ENCODE peak calls at places on chromosomes 3 and 15, in five cellular contexts. M, S, D, Q and C are unnamed samples. For H3K27me3, the result is how much of the 10 kb centered on the place peaks cover.

GRCh38 chr15:26771168-26771916 is 1.5 kb downstream of the GABRB3 start:
- DNase-seq in M (no peak), S (no peak), D (no peak), Q (no peak), C (no peak)

GRCh38 chr15:58690703-58691102 is 58.8 kb downstream of the ADAM10 start:
- DNase-seq in M (no peak), S (no peak), D (no peak), Q (no peak), C (no peak)

GRCh38 chr15:69628256-69629093 is 175.9 kb downstream of the RPLP1 start:
- DNase-seq in M (peak), S (no peak), D (no peak), Q (no peak), C (no peak)

GRCh38 chr3:50539887-50540286 is 27.7 kb downstream of the C3orf18 start:
- DNase-seq in M (no peak), S (no peak), D (peak), Q (no peak), C (no peak)

GRCh38 chr3:133474251-133474801 is 74.5 kb downstream of the BFSP2 start:
- DNase-seq in M (peak), S (peak), D (no peak), Q (peak), C (no peak)

GRCh38 chr3:195411831-195412230 is 31.0 kb downstream of the ACAP2 start:
- DNase-seq in M (no peak), S (no peak), D (no peak), Q (peak), C (no peak)

GRCh38 chr3:64878372-64878771 is 190.6 kb upstream of the ADAMTS9 start:
- DNase-seq in M (no peak), S (no peak), D (peak), Q (peak), C (no peak)

GRCh38 chr15:65100427-65100826 is 14.6 kb downstream of the UBAP1L start:
- DNase-seq in M (peak), S (no peak), D (no peak), Q (no peak), C (no peak)

GRCh38 chr3:14118400-14119165 is 6.1 kb downstream of the CHCHD4 start:
- DNase-seq in M (peak), S (no peak), D (peak), Q (peak), C (no peak)
- H3K27ac ChIP-seq in M (no peak), S (no peak), D (no peak), Q (peak), C (no peak)

GRCh38 chr15:61522375-61522774 is 293.3 kb upstream of the RORA start:
- DNase-seq in M (no peak), S (no peak), D (no peak), Q (no peak), C (no peak)

GRCh38 chr15:61528590-61528929 is 299.5 kb upstream of the RORA start:
- DNase-seq in M (no peak), S (no peak), D (no peak), Q (no peak), C (no peak)

GRCh38 chr15:61524091-61524490 is 295.0 kb upstream of the RORA start:
- DNase-seq in M (no peak), S (no peak), D (no peak), Q (no peak), C (no peak)

GRCh38 chr15:61530769-61531168 is 301.7 kb upstream of the RORA start:
- DNase-seq in M (no peak), S (no peak), D (no peak), Q (no peak), C (no peak)

GRCh38 chr15:61527836-61528589 is 298.9 kb upstream of the RORA start:
- DNase-seq in M (no peak), S (no peak), D (peak), Q (no peak), C (no peak)
- TF ChIP-seq CTCF in M (no peak), S (no peak), D (peak), Q (no peak), C (no peak)

GRCh38 chr3:181715601-181716340 is 4.0 kb downstream of the SOX2 start:
- DNase-seq in M (no peak), S (no peak), D (no peak), Q (no peak), C (no peak)
- H3K27me3 ChIP-seq in M (half or more), S (under half), D (half or more), Q (under half), C (half or more)

DNA sequence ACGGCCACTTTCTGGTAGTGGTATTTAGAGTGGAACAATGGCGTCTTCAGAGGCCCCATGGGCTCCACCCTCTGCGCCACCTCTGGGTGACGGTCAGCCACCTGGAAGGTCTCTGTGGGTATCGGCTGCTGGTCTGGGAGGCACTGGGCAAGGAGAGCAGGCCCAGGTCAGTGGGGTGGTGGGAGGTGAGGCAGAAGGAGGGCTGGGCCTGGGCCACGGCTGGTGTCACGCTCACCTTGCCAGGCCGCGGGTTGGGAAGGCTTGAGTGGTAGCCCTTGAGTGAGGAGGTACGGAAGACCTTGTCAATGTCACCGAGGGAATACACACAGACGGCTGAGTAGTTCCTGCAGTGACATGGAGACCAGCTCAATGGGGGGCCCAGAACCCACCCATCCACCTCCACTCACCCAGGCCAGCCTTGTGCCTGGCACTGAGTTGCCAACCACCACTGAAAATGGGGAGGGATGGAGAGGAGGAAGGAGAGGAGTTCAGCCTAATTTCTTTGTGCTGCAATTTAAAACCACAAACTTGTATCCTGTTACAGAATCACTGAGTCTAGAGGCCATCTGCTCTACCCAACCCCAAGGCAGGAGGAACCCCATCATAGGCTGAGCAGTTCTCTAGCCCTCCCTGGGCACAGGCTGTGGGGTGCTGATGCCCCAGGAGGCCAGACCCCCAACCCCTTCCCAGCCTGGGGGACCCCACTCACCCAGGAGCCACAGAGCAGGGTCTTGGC is 19.0 kb downstream of the SEMA7A start:
- DNase-seq in M (no peak), S (no peak), D (no peak), Q (no peak), C (no peak)
- H3K27ac ChIP-seq in M (no peak), S (no peak), D (no peak), Q (no peak), C (peak)

GRCh38 chr15:86540840-86541467 is 461.3 kb downstream of the AGBL1 start:
- DNase-seq in M (no peak), S (no peak), D (no peak), Q (no peak), C (no peak)

GRCh38 chr15:86538141-86538540 is 458.5 kb downstream of the AGBL1 start:
- DNase-seq in M (no peak), S (no peak), D (peak), Q (no peak), C (no peak)

GRCh38 chr15:86541540-86541939 is 461.9 kb downstream of the AGBL1 start:
- DNase-seq in M (no peak), S (no peak), D (no peak), Q (no peak), C (no peak)
- TF ChIP-seq CTCF in M (no peak), S (no peak), D (no peak), Q (no peak), C (no peak)

GRCh38 chr15:66132251-66132816 is 121.2 kb downstream of the MEGF11 start:
- DNase-seq in M (no peak), S (no peak), D (no peak), Q (no peak), C (peak)

GRCh38 chr15:66131200-66131599 is 122.3 kb downstream of the MEGF11 start:
- DNase-seq in M (no peak), S (no peak), D (no peak), Q (no peak), C (no peak)

GRCh38 chr15:66130496-66131014 is 123.0 kb downstream of the MEGF11 start:
- DNase-seq in M (no peak), S (no peak), D (no peak), Q (no peak), C (no peak)

GRCh38 chr15:66133247-66133646 is 120.3 kb downstream of the MEGF11 start:
- DNase-seq in M (no peak), S (no peak), D (no peak), Q (no peak), C (peak)

GRCh38 chr15:66131831-66132230 is 121.7 kb downstream of the MEGF11 start:
- DNase-seq in M (no peak), S (no peak), D (no peak), Q (no peak), C (no peak)
- H3K27me3 ChIP-seq in M (under half), S (under half), D (half or more), Q (half or more), C (under half)

DNA sequence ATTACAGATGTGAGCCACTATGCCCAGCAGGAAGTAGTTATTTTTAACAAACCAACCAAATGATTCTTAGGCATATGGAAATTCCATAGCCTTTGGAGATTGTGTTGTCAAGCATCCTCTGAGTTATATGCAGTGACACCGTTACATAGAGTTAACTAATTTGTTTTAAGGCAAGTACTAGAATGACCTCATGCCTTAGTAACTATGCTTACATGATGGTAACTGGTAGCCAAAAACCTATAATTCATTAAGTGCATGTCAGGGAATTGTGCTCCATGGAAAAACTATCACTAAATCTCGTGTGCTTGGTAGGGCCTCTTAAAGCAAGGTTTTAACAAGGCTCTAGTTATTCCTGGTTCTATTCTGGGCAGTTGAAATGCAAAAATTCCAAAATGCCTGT is 392.9 kb downstream of the TUSC7 start:
- DNase-seq in M (no peak), S (no peak), D (no peak), Q (peak), C (no peak)
- H3K27ac ChIP-seq in M (no peak), S (no peak), D (no peak), Q (no peak), C (no peak)

GRCh38 chr3:132006605-132007204 is 28.1 kb downstream of the CPNE4 start:
- DNase-seq in M (peak), S (no peak), D (peak), Q (peak), C (no peak)
- TF ChIP-seq CTCF in M (peak), S (peak), D (peak), Q (peak), C (peak)